ENCODE peak calls at places on chromosomes 7 and 10, in five cellular contexts. B, N, Q, W and J are unnamed samples.

GRCh38 chr10:59057350-59057749 is 119.1 kb upstream of the PHYHIPL start:
- DNase-seq in B (no peak), N (no peak), Q (no peak), W (peak), J (no peak)

GRCh38 chr10:97186911-97187310 is 1.2 kb upstream of the SLIT1 start:
- DNase-seq in B (no peak), N (no peak), Q (no peak), W (no peak), J (no peak)

GRCh38 chr10:119243967-119244366 is 36.6 kb downstream of the GRK5 start:
- DNase-seq in B (no peak), N (no peak), Q (no peak), W (no peak), J (no peak)

GRCh38 chr10:124542336-124542735 is 80.7 kb downstream of the LHPP start:
- DNase-seq in B (no peak), N (no peak), Q (no peak), W (no peak), J (no peak)

GRCh38 chr10:119651514-119652327 is 541 bp downstream of the BAG3 start:
- DNase-seq in B (no peak), N (no peak), Q (peak), W (no peak), J (no peak)

GRCh38 chr10:128908109-128908898 is 558.7 kb upstream of the MGMT start:
- DNase-seq in B (peak), N (peak), Q (no peak), W (no peak), J (no peak)

GRCh38 chr10:4396401-4397283 is 429.4 kb upstream of the AKR1E2 start:
- DNase-seq in B (no peak), N (no peak), Q (no peak), W (no peak), J (no peak)

GRCh38 chr10:128035557-128035973 is 90.7 kb downstream of the MKI67 start:
- DNase-seq in B (peak), N (no peak), Q (peak), W (no peak), J (peak)

GRCh38 chr10:125208854-125209545 is 48.6 kb upstream of the CTBP2 start:
- DNase-seq in B (no peak), N (no peak), Q (no peak), W (no peak), J (no peak)

GRCh38 chr10:131899695-131900349 is 986 bp upstream of the PPP2R2D start:
- DNase-seq in B (peak), N (no peak), Q (no peak), W (no peak), J (peak)

GRCh38 chr10:69461327-69462025 is 10.2 kb downstream of the TSPAN15 start:
- DNase-seq in B (no peak), N (no peak), Q (no peak), W (no peak), J (no peak)

GRCh38 chr10:49328401-49329185 is 29.6 kb downstream of the C10orf71 start:
- DNase-seq in B (no peak), N (no peak), Q (no peak), W (no peak), J (no peak)

GRCh38 chr7:74684921-74685320 is 27.4 kb downstream of the GTF2I start:
- DNase-seq in B (no peak), N (no peak), Q (no peak), W (no peak), J (no peak)

GRCh38 chr7:121547341-121548092 is 151.4 kb upstream of the FAM3C start:
- DNase-seq in B (peak), N (no peak), Q (peak), W (peak), J (peak)

GRCh38 chr7:57388761-57389160 is 61.2 kb upstream of the ZNF716 start:
- DNase-seq in B (no peak), N (no peak), Q (no peak), W (no peak), J (no peak)

GRCh38 chr7:149304006-149304405 is 42.0 kb downstream of the ZNF783 start:
- DNase-seq in B (no peak), N (no peak), Q (no peak), W (no peak), J (no peak)

GRCh38 chr10:84308481-84309304 is 19.7 kb upstream of the CCSER2 start:
- DNase-seq in B (peak), N (peak), Q (no peak), W (no peak), J (peak)

DNA sequence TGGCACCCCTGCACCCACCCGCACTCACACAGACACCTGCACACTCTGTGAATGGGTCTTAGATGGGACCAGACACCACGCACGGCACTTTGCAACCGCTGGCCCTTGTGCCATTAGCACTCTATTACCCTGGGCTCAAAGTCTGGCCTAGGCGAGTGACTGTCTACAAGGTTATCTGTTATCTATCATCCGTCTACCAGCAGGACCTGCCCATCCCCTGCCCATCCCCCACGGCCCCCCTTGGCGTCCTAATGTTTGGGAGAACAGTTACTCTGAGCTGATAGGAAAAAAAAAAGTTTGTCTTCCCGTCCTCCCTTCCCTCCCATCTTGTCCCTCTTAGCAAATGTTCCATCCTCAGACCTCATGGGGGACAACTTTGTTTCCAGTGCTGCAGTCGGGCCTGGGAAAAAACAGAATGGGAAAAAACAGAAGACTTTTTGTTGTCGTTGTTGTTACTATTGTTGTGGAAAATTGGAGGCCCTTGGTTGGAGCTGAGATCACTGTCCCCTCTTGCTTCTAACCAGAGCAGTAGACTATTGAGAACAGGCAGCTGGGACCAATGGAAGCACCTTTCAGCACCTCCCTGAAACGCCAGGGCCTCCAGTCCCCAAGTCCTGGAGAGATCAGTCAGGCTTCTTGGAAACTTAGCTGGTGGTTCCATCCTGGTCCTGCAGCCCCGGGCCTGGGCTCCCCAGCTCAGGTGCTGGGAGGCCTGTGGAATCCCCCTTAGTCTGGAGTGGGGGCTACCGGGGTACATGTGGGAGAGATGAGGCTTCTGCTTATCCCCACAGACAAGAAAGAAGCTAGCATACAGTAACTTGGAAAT is 12.2 kb downstream of the UNCX start:
- DNase-seq in B (no peak), N (no peak), Q (no peak), W (no peak), J (no peak)
- TF ChIP-seq GABPA in B (no peak), N (no peak), Q (no peak), W (no peak), J (no peak)

GRCh38 chr7:78587443-78588044 is 789.0 kb downstream of the PHTF2 start:
- DNase-seq in B (no peak), N (no peak), Q (no peak), W (peak), J (peak)
- TF ChIP-seq CTCF in B (no peak), N (peak), Q (peak), W (peak), J (peak)

GRCh38 chr7:84678841-84679240 is 484.3 kb upstream of the SEMA3A start:
- DNase-seq in B (no peak), N (no peak), Q (no peak), W (no peak), J (no peak)

GRCh38 chr7:84674236-84674913 is 479.8 kb upstream of the SEMA3A start:
- DNase-seq in B (no peak), N (no peak), Q (no peak), W (no peak), J (no peak)

GRCh38 chr7:84677386-84677785 is 482.8 kb upstream of the SEMA3A start:
- DNase-seq in B (no peak), N (no peak), Q (no peak), W (no peak), J (no peak)

GRCh38 chr7:84675633-84676034 is 481.0 kb upstream of the SEMA3A start:
- DNase-seq in B (no peak), N (no peak), Q (peak), W (no peak), J (peak)
- TF ChIP-seq GABPA in B (no peak), N (no peak), Q (no peak), W (no peak), J (no peak)

GRCh38 chr7:122885583-122886356 is 490 bp downstream of the CADPS2 start:
- DNase-seq in B (no peak), N (no peak), Q (peak), W (peak), J (peak)
- TF ChIP-seq CTCF in B (no peak), N (no peak), Q (no peak), W (peak), J (no peak)